ENCODE peak calls at places on chromosomes 1 and 21, in ten cellular contexts. T is body of pancreas; S is spleen; B is breast epithelium; I is endothelial cell of umbilical vein; N is astrocyte; W is GM23338; Y is CD8-positive, alpha-beta T cell; L is testis; A is K562. K is an unnamed sample. For H3K4me1, the result is how much of the 10 kb centered on the place peaks cover.

GRCh38 chr1:91582431-91582921 is 81.8 kb downstream of the CDC7 start:
- DNase-seq in L (peak), A (no peak), N (peak), T (no peak), Y (no peak), S (no peak), W (no peak), I (peak), B (no peak), K (no peak)

GRCh38 chr1:157691285-157691920 is 9.2 kb downstream of the FCRL3 start:
- DNase-seq in I (peak), B (no peak), L (no peak), N (no peak), A (peak), W (peak), T (no peak), Y (no peak), S (no peak), K (no peak)

GRCh38 chr1:21451981-21452411 is 12.1 kb downstream of the NBPF3 start:
- DNase-seq in S (no peak), N (peak), A (no peak), W (no peak), I (no peak), Y (no peak), B (no peak), T (no peak), L (no peak), K (no peak)

GRCh38 chr1:113929750-113930498 is 800 bp downstream of the HIPK1 start:
- DNase-seq in L (peak), S (peak), N (peak), A (no peak), W (peak), B (peak), T (peak), I (no peak), Y (peak), K (peak)

GRCh38 chr1:31507221-31507620 is 69.1 kb upstream of the TINAGL1 start:
- DNase-seq in I (no peak), T (no peak), Y (no peak), S (no peak), W (no peak), A (no peak), B (no peak), L (no peak), N (no peak), K (no peak)

GRCh38 chr1:56863316-56863992 is 8.9 kb downstream of the C8A start:
- DNase-seq in T (no peak), L (no peak), A (no peak), W (no peak), N (no peak), Y (no peak), B (no peak), S (no peak), I (no peak), K (no peak)

GRCh38 chr1:1305300-1306069 is 2.2 kb downstream of the ACAP3 start:
- DNase-seq in B (no peak), A (peak), I (peak), L (peak), W (no peak), Y (peak), S (peak), N (peak), T (peak), K (peak)

GRCh38 chr1:180462099-180462498 is 40.3 kb downstream of the ACBD6 start:
- DNase-seq in A (no peak), B (no peak), Y (no peak), S (no peak), N (no peak), L (no peak), W (no peak), T (no peak), I (no peak), K (no peak)

GRCh38 chr1:31880957-31881697 is 57.0 kb downstream of the PTP4A2 start:
- DNase-seq in Y (no peak), W (no peak), A (no peak), T (no peak), L (no peak), B (no peak), I (no peak), S (no peak), N (no peak), K (no peak)

GRCh38 chr21:26194811-26195251 is 24.3 kb upstream of the APP start:
- DNase-seq in N (no peak), W (no peak), Y (no peak), L (peak), T (no peak), S (no peak), B (no peak), I (no peak), A (no peak), K (no peak)

GRCh38 chr1:169193191-169193850 is 86.8 kb downstream of the ATP1B1 start:
- DNase-seq in I (peak), S (no peak), T (peak), L (peak), A (peak), W (no peak), B (no peak), N (peak), Y (no peak), K (no peak)

GRCh38 chr1:238710697-238711096 is 675.7 kb upstream of the CHRM3 start:
- DNase-seq in N (no peak), I (no peak), B (no peak), A (no peak), T (no peak), L (no peak), S (no peak), W (peak), Y (no peak), K (no peak)

GRCh38 chr1:246961939-246962373 is 30.2 kb upstream of the AHCTF1 start:
- DNase-seq in A (no peak), N (no peak), B (no peak), W (no peak), S (peak), L (peak), I (peak), T (peak), Y (no peak), K (peak)

GRCh38 chr1:168279253-168279652 is 1.4 kb upstream of the TBX19 start:
- DNase-seq in Y (no peak), T (no peak), B (no peak), W (no peak), I (no peak), A (no peak), N (no peak), L (no peak), S (no peak), K (no peak)

GRCh38 chr1:117674521-117675400 is 68.9 kb downstream of the TENT5C start:
- DNase-seq in W (no peak), B (no peak), Y (peak), N (peak), S (no peak), I (no peak), A (peak), T (peak), L (peak), K (no peak)

GRCh38 chr1:27418786-27419185 is 26.4 kb downstream of the GPR3 start:
- DNase-seq in W (peak), I (no peak), L (no peak), T (no peak), N (no peak), Y (no peak), S (no peak), A (no peak), B (no peak), K (no peak)

GRCh38 chr1:21966247-21967000 is 10.4 kb upstream of the CELA3B start:
- DNase-seq in L (no peak), W (no peak), A (no peak), T (no peak), S (peak), I (no peak), Y (no peak), B (no peak), N (peak), K (no peak)

GRCh38 chr1:9778905-9779304 is 44.9 kb downstream of the CLSTN1 start:
- DNase-seq in N (no peak), Y (no peak), B (no peak), S (no peak), I (no peak), A (no peak), T (no peak), W (no peak), L (no peak), K (no peak)

GRCh38 chr1:232179896-232180760 is 449.8 kb downstream of the SIPA1L2 start:
- DNase-seq in Y (no peak), B (no peak), T (no peak), L (no peak), I (no peak), N (no peak), S (no peak), W (peak), A (no peak), K (no peak)

GRCh38 chr1:67689267-67690017 is 4.4 kb downstream of the GADD45A start:
- DNase-seq in S (no peak), I (peak), T (no peak), N (no peak), A (peak), W (no peak), Y (no peak), B (no peak), L (no peak), K (no peak)

GRCh38 chr1:10960954-10961833 is 51.3 kb upstream of the TARDBP start:
- DNase-seq in S (peak), Y (peak), W (peak), N (peak), L (peak), A (peak), T (peak), B (peak), I (peak), K (peak)

GRCh38 chr1:21262282-21263051 is 27.8 kb downstream of the ECE1 start:
- DNase-seq in N (peak), S (no peak), L (peak), A (peak), W (peak), T (peak), I (peak), Y (no peak), B (peak), K (no peak)

GRCh38 chr21:34844924-34845238 is 176.1 kb downstream of the CLIC6 start:
- DNase-seq in L (no peak), S (no peak), B (no peak), I (no peak), Y (no peak), T (no peak), N (no peak), A (no peak), W (no peak), K (no peak)

GRCh38 chr1:211353562-211354212 is 27.1 kb downstream of the TRAF5 start:
- DNase-seq in T (no peak), A (no peak), W (no peak), S (no peak), Y (no peak), B (no peak), N (no peak), L (no peak), I (no peak), K (no peak)

GRCh38 chr1:95451054-95451453 is 217.0 kb downstream of the RWDD3 start:
- DNase-seq in N (no peak), L (no peak), Y (no peak), A (no peak), S (no peak), W (peak), I (no peak), T (peak), B (no peak), K (no peak)

GRCh38 chr1:155463865-155464264 is 98.7 kb downstream of the ASH1L start:
- DNase-seq in S (no peak), W (no peak), T (no peak), Y (no peak), N (peak), I (no peak), L (no peak), B (no peak), A (no peak), K (no peak)

GRCh38 chr1:226443439-226443838 is 35.5 kb upstream of the PARP1 start:
- DNase-seq in N (peak), B (no peak), L (no peak), I (no peak), S (no peak), T (no peak), Y (no peak), A (no peak), W (no peak), K (no peak)

GRCh38 chr1:26158271-26159112 is at the start of gene FAM110D:
- DNase-seq in A (no peak), N (no peak), S (peak), I (peak), W (peak), Y (no peak), B (no peak), L (no peak), T (no peak), K (no peak)

GRCh38 chr1:26553942-26554682 is 24.6 kb downstream of the RPS6KA1 start:
- DNase-seq in B (no peak), I (no peak), N (no peak), T (no peak), L (no peak), S (no peak), A (no peak), W (no peak), Y (no peak), K (peak)

GRCh38 chr1:172447641-172448040 is 3.8 kb upstream of the PIGC start:
- DNase-seq in A (no peak), Y (no peak), T (no peak), B (peak), L (no peak), N (no peak), I (no peak), S (no peak), W (no peak), K (no peak)

GRCh38 chr1:205257735-205258134 is 30.0 kb downstream of the TMCC2 start:
- DNase-seq in B (no peak), S (no peak), W (no peak), Y (no peak), L (no peak), T (no peak), A (no peak), I (no peak), N (no peak), K (no peak)

GRCh38 chr1:196577386-196577785 is 30.9 kb downstream of the KCNT2 start:
- DNase-seq in L (no peak), B (no peak), S (no peak), T (no peak), N (no peak), I (no peak), A (no peak), W (peak), Y (no peak), K (no peak)

GRCh38 chr1:30633294-30633693 is 90.1 kb downstream of the MATN1 start:
- DNase-seq in B (no peak), T (no peak), Y (no peak), A (no peak), W (no peak), S (no peak), I (no peak), N (no peak), L (no peak), K (no peak)

GRCh38 chr1:47438321-47439150 is 692 bp downstream of the FOXD2 start:
- DNase-seq in Y (peak), S (peak), T (no peak), L (no peak), I (no peak), W (peak), A (peak), N (no peak), B (no peak), K (peak)

DNA sequence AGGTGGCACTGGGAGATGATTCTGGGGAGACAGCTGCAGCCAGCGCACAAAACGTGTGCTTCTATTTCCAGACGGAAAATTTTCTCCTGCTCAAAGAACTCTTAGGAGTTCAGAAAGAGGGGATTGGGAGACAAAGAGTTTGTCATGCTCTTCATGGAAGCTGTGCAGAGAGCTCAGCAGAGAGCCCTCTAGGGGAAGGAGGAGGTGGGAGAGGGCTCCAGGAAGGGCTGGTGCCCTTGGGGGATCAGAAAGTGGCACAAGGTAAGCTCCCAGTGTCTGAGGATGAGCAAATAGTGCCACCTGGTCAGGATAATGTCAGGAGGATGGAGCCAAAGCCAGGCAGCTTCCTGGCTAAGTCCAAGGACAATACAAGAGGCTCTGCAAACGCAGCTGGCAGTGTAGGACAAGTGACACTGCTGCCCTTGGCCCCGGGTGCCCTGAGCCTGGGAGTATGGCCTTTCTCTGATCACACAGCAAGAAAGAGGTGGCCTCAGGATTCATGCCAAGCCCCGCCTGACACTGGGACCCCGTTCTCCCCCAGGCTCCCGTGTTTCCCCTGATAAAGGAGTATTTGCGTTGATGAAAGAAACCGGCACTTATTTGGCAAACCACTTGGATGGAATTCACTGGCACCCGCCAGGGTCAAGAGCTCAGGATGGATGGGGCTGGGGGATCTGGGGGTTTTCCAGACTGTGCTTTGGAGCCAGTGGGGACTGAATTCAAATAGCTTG is 254.0 kb downstream of the PTPRU start:
- DNase-seq in L (no peak), T (no peak), S (no peak), B (peak), I (no peak), N (no peak), A (no peak), Y (no peak), W (peak), K (no peak)
- TF ChIP-seq CTCF in L (no peak), T (no peak), S (no peak), B (no peak), I (no peak), N (no peak), A (no peak), Y (no peak), W (peak), K (no peak)

GRCh38 chr1:3129133-3129490 is 60.1 kb downstream of the PRDM16 start:
- DNase-seq in B (no peak), A (no peak), I (no peak), W (no peak), N (no peak), T (no peak), L (no peak), S (no peak), Y (no peak), K (no peak)
- H3K4me1 ChIP-seq in B (under half), A (under half), I (under half), W (under half), N (under half), T (half or more), L (half or more), S (under half), Y (under half), K (under half)

GRCh38 chr1:159941867-159942560 is 3.4 kb downstream of the IGSF9 start:
- DNase-seq in I (no peak), A (no peak), Y (no peak), S (peak), N (no peak), L (no peak), W (peak), T (no peak), B (no peak), K (no peak)

GRCh38 chr1:159945483-159946241 is at the start of gene IGSF9:
- DNase-seq in L (peak), W (peak), N (peak), A (peak), I (peak), S (peak), Y (peak), B (peak), T (peak), K (peak)

GRCh38 chr1:159944623-159945455 is 574 bp downstream of the IGSF9 start:
- DNase-seq in A (no peak), B (no peak), Y (no peak), I (no peak), W (peak), L (no peak), T (no peak), S (peak), N (no peak), K (no peak)

GRCh38 chr1:159942700-159943640 is 2.4 kb downstream of the IGSF9 start:
- DNase-seq in T (no peak), Y (no peak), W (no peak), A (no peak), B (peak), L (no peak), N (no peak), S (peak), I (no peak), K (no peak)

GRCh38 chr1:159943908-159944622 is 1.3 kb downstream of the IGSF9 start:
- DNase-seq in Y (no peak), S (peak), B (no peak), T (no peak), A (no peak), I (no peak), W (no peak), N (no peak), L (no peak), K (no peak)
- H3K27ac ChIP-seq in Y (no peak), S (no peak), B (peak), T (no peak), A (no peak), I (no peak), W (no peak), N (no peak), L (no peak), K (no peak)

GRCh38 chr1:233912447-233912846 is 8.0 kb downstream of the SLC35F3 start:
- DNase-seq in S (no peak), A (no peak), N (no peak), B (no peak), T (no peak), Y (no peak), I (no peak), W (no peak), L (no peak), K (no peak)
- TF ChIP-seq CTCF in S (no peak), A (peak), N (no peak), B (no peak), T (no peak), Y (no peak), I (no peak), W (no peak), L (no peak), K (no peak)

DNA sequence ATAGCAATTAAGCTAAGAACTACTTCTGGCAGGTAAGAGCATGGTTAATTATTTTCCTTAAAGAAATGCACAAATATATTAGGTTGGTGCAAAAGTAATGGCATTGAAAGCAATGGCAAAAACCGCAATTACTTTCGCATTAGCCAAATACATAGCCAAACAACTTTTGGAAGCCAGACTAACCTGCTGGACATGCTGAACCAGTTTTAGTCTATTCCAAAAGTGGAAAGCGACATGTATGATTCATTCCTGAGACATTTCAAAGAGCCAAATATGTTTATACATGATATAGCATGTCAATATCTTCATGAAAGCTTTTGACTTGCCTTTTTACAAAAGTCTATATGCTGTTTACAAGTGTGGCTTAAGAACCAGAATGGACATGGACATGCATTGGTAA is 23.4 kb upstream of the DR1 start:
- DNase-seq in I (no peak), N (no peak), B (peak), T (peak), S (no peak), A (no peak), W (no peak), L (no peak), Y (no peak), K (no peak)
- H3K4me1 ChIP-seq in I (under half), N (under half), B (under half), T (under half), S (under half), A (under half), W (under half), L (under half), Y (under half), K (under half)

K was measured in left lung.